ENCODE peak calls at places on chromosomes 13 and 19, in ten cellular contexts. P, T, B, X, W, D, L, C, Q and Y are unnamed samples.

GRCh38 chr19:6654347-6655310 is 15.3 kb downstream of the TNFSF14 start:
- DNase-seq in B (peak; percentile 36), X (no peak), D (no peak), P (no peak), L (no peak), W (no peak), T (no peak), Q (no peak), C (no peak), Y (no peak)

GRCh38 chr19:2426661-2427322 is 594 bp downstream of the TIMM13 start:
- DNase-seq in L (peak; percentile 45), C (peak; percentile 65), B (peak; percentile 55), P (peak; percentile 94), W (peak; percentile 58), X (peak; percentile 16), D (peak; percentile 86), Q (peak; percentile 39), T (peak; percentile 60), Y (peak; percentile 66)

GRCh38 chr13:72544042-72544441 is 183.4 kb downstream of the MZT1 start:
- DNase-seq in W (no peak), X (no peak), P (no peak), C (no peak), Q (no peak), B (no peak), L (no peak), D (no peak), T (no peak), Y (no peak)

GRCh38 chr13:73103238-73103637 is 44.4 kb downstream of the KLF5 start:
- DNase-seq in X (no peak), Q (no peak), T (no peak), C (no peak), L (no peak), B (no peak), P (no peak), D (no peak), W (no peak), Y (no peak)

GRCh38 chr19:30359936-30360335 is 12.2 kb upstream of the ZNF536 start:
- DNase-seq in X (no peak), D (no peak), B (no peak), Q (no peak), P (no peak), L (no peak), T (no peak), C (no peak), W (no peak), Y (no peak)

GRCh38 chr19:6334490-6335285 is 1.3 kb upstream of the ACER1 start:
- DNase-seq in P (no peak), B (no peak), W (no peak), C (no peak), X (no peak), L (no peak), Q (no peak), D (no peak), T (no peak), Y (no peak)

GRCh38 chr13:29454931-29455481 is 140.5 kb downstream of the SLC7A1 start:
- DNase-seq in P (no peak), D (peak; percentile 68), Q (peak; percentile 44), C (no peak), B (peak; percentile 33), X (peak; percentile 24), W (peak; percentile 63), L (peak; percentile 74), T (peak; percentile 41), Y (no peak)

GRCh38 chr13:47463002-47463401 is 538.1 kb downstream of the SUCLA2 start:
- DNase-seq in D (no peak), T (no peak), L (no peak), W (no peak), Q (no peak), P (no peak), X (no peak), C (no peak), B (no peak), Y (no peak)

GRCh38 chr13:108102771-108103170 is 112.6 kb downstream of the LIG4 start:
- DNase-seq in D (no peak), L (peak; percentile 57), W (no peak), C (no peak), P (no peak), B (no peak), Q (no peak), T (no peak), X (no peak), Y (no peak)

GRCh38 chr13:77386880-77387606 is 60.1 kb upstream of the MYCBP2 start:
- DNase-seq in X (no peak), C (no peak), Q (no peak), T (peak; percentile 84), L (peak; percentile 76), P (no peak), B (no peak), W (no peak), D (no peak), Y (no peak)

GRCh38 chr19:4774136-4774535 is 17.4 kb upstream of the FEM1A start:
- DNase-seq in T (no peak), B (peak; percentile 69), Q (no peak), C (no peak), X (no peak), W (no peak), L (no peak), P (no peak), D (peak; percentile 87), Y (no peak)

GRCh38 chr13:75372517-75372916 is 109.5 kb downstream of the TBC1D4 start:
- DNase-seq in P (peak; percentile 42), Q (peak; percentile 16), X (no peak), T (peak; percentile 79), W (peak; percentile 74), C (peak; percentile 62), L (peak; percentile 64), D (peak; percentile 78), B (peak; percentile 74), Y (peak; percentile 69)

GRCh38 chr13:111288276-111288675 is 32.2 kb upstream of the TEX29 start:
- DNase-seq in X (no peak), Q (no peak), P (no peak), T (no peak), B (no peak), D (no peak), L (no peak), W (no peak), C (no peak), Y (no peak)

GRCh38 chr13:111284579-111284978 is 35.9 kb upstream of the TEX29 start:
- DNase-seq in X (no peak), D (no peak), C (no peak), B (no peak), P (no peak), L (no peak), Q (no peak), W (no peak), T (no peak), Y (no peak)

GRCh38 chr13:111287201-111287600 is 33.2 kb upstream of the TEX29 start:
- DNase-seq in C (no peak), P (no peak), Q (no peak), W (peak; percentile 31), T (no peak), X (no peak), B (no peak), D (no peak), L (no peak), Y (no peak)

GRCh38 chr13:111283991-111284390 is 36.5 kb upstream of the TEX29 start:
- DNase-seq in C (no peak), X (no peak), B (no peak), P (no peak), T (no peak), D (no peak), L (no peak), W (no peak), Q (no peak), Y (no peak)

GRCh38 chr13:111286162-111286561 is 34.3 kb upstream of the TEX29 start:
- DNase-seq in Q (no peak), T (no peak), C (no peak), L (no peak), P (no peak), X (no peak), D (no peak), B (no peak), W (peak; percentile 29), Y (no peak)
- H3K36me3 ChIP-seq in Q (peaks cover 4% of the 10 kb centered on the region), T (peaks cover 14% of the 10 kb centered on the region), C (no peaks in the 10 kb centered on the region), L (no peaks in the 10 kb centered on the region), P (peaks cover 9% of the 10 kb centered on the region), X (peaks cover 25% of the 10 kb centered on the region), D (peaks cover 45% of the 10 kb centered on the region), B (peaks cover 70% of the 10 kb centered on the region), W (peaks cover 15% of the 10 kb centered on the region), Y (no peaks in the 10 kb centered on the region)

DNA sequence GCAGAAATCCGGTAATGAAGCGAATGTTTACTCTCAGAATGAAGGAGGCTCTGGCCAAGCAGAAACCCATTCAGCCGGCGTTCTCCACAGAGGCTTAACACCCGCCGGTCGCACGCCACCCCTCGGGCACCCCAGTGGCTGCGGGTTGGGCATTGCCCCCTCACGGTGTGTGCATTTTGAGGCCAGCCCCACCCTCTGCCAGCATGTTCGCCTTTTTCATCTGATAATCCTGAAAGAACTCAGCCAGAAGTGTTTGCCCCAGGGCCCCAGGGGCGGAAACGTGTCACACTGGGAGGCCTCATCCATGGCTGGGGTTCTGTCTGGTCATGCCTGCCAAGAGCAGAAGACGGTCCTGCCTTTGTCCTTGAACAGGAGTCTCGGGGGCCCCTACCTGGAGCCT is 34.2 kb downstream of the COMP start:
- DNase-seq in W (no peak), P (peak; percentile 73), L (no peak), D (no peak), C (no peak), B (no peak), X (no peak), Q (peak; percentile 87), T (no peak), Y (no peak)
- H3K9me2 ChIP-seq in W (no peaks in the 10 kb centered on the region), P (no peaks in the 10 kb centered on the region), L (no peaks in the 10 kb centered on the region), D (no peaks in the 10 kb centered on the region), C (no peaks in the 10 kb centered on the region), B (no peaks in the 10 kb centered on the region), X (no peaks in the 10 kb centered on the region), Q (no peaks in the 10 kb centered on the region), T (no peaks in the 10 kb centered on the region), Y (no peaks in the 10 kb centered on the region)

DNA sequence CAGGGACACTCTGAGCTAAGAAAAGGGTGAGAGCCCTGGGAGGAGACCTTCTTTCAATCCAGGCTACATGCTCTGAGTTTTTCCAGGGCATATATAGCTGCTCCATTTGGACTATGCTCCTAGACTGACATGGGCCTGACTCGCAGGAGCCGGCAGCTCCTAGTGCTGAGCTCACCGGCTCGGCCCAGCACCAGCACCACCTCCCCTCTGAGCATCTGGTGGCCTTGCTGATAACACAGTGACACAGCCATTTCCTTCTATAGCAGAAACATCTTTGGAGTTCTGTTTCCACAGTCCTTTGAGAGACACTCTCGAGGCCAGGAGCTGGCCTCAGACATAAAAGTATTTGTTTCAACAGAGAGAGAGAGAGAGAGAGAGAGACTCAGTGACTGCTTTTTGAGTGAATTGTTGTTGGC is 184.9 kb downstream of the TM9SF2 start:
- DNase-seq in L (no peak), T (peak; percentile 33), Q (no peak), P (peak; percentile 66), C (peak; percentile 73), D (no peak), B (no peak), X (no peak), W (peak; percentile 52), Y (no peak)
- H3K4me1 ChIP-seq in L (no peaks in the 10 kb centered on the region), T (peaks cover 6% of the 10 kb centered on the region), Q (peaks cover 9% of the 10 kb centered on the region), P (peaks cover 22% of the 10 kb centered on the region), C (no peaks in the 10 kb centered on the region), D (peaks cover 47% of the 10 kb centered on the region), B (no peaks in the 10 kb centered on the region), X (peaks cover 39% of the 10 kb centered on the region), W (peaks cover 50% of the 10 kb centered on the region), Y (no peaks in the 10 kb centered on the region)

DNA sequence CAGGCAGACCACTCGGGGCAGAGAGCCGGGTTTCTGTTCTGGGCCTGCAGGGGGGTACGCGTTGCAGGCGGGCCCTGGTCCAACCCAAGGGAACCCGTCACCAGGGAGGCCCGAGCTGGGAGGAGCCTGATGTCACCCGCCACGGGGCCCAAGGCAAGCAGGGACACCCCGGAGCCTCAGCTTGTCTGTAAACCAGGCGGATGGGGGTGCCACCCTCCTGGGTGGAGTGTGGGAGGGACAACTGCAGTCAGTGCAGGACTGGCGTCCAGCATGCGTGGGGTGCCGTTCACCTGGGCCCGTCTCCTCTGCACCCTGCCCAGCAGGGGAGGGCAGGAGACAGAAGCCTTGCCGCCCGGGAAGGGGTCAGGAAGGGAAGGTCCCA is 7.0 kb downstream of the CACTIN start:
- DNase-seq in C (no peak), P (no peak), B (no peak), X (no peak), W (no peak), T (no peak), Q (no peak), D (no peak), L (no peak), Y (no peak)
- H3K36me3 ChIP-seq in C (no peaks in the 10 kb centered on the region), P (no peaks in the 10 kb centered on the region), B (peaks cover 40% of the 10 kb centered on the region), X (peaks cover 5% of the 10 kb centered on the region), W (no peaks in the 10 kb centered on the region), T (no peaks in the 10 kb centered on the region), Q (no peaks in the 10 kb centered on the region), D (no peaks in the 10 kb centered on the region), L (no peaks in the 10 kb centered on the region), Y (peaks cover 2% of the 10 kb centered on the region)